ENCODE peak calls at places on chromosomes 4 and X, in five cellular contexts. O is T-helper 22 cell, M is globus pallidus, T is HT1080, K is GF-D8. J is an unnamed sample.
A peak's percentile ranks its signal among the peaks of the same experiment; 100 is the strongest.

GRCh38 chr4:24973471-24974251 is 57.1 kb downstream of the LGI2 start:
- DNase-seq in O (no peak), M (peak; percentile 24), T (no peak), K (no peak), J (no peak)

GRCh38 chrX:104098151-104098808 is 14.0 kb upstream of the ZCCHC18 start:
- DNase-seq in O (peak; percentile 15), M (peak; percentile 75), T (peak; percentile 46), K (peak; percentile 28), J (no peak)

GRCh38 chrX:152958524-152959465 is 35.1 kb downstream of the PNMA5 start:
- DNase-seq in O (peak; percentile 81), M (peak; percentile 83), T (peak; percentile 86), K (no peak), J (peak; percentile 84)

GRCh38 chr4:13966241-13967195 is 339.0 kb upstream of the BOD1L1 start:
- DNase-seq in O (no peak), M (no peak), T (peak; percentile 87), K (no peak), J (no peak)

GRCh38 chr4:82823062-82823461 is 24.5 kb upstream of the SCD5 start:
- DNase-seq in O (no peak), M (no peak), T (no peak), K (no peak), J (no peak)

GRCh38 chrX:109534933-109535332 is 1.7 kb upstream of the NXT2 start:
- DNase-seq in O (no peak), M (no peak), T (no peak), K (no peak), J (no peak)

GRCh38 chr4:624705-625590 is at the start of gene PDE6B:
- DNase-seq in O (no peak), M (no peak), T (no peak), K (no peak), J (no peak)

GRCh38 chr4:184448828-184449227 is 25.5 kb downstream of the IRF2 start:
- DNase-seq in O (no peak), M (peak; percentile 78), T (no peak), K (no peak), J (no peak)

GRCh38 chrX:140766024-140766611 is 56.6 kb downstream of the LINC00632 start:
- DNase-seq in O (peak; percentile 5), M (peak; percentile 53), T (peak; percentile 20), K (no peak), J (peak; percentile 62)

GRCh38 chr4:82645868-82646267 is 84.1 kb upstream of the TMEM150C start:
- DNase-seq in O (no peak), M (no peak), T (no peak), K (no peak), J (no peak)

GRCh38 chrX:37862851-37863250 is 15.5 kb upstream of the DYNLT3 start:
- DNase-seq in O (no peak), M (no peak), T (no peak), K (no peak), J (no peak)

GRCh38 chr4:24104173-24104572 is 214.3 kb upstream of the PPARGC1A start:
- DNase-seq in O (no peak), M (no peak), T (no peak), K (no peak), J (no peak)

GRCh38 chr4:188015025-188015778 is 19.6 kb downstream of the ZFP42 start:
- DNase-seq in O (no peak), M (no peak), T (no peak), K (no peak), J (no peak)

GRCh38 chr4:173488074-173488473 is 42.0 kb downstream of the HAND2 start:
- DNase-seq in O (no peak), M (no peak), T (no peak), K (no peak), J (no peak)

GRCh38 chr4:39976945-39977488 is 694 bp downstream of the PDS5A start:
- DNase-seq in O (no peak), M (no peak), T (peak; percentile 11), K (no peak), J (peak; percentile 81)

GRCh38 chr4:143391895-143392294 is 55.2 kb downstream of the GAB1 start:
- DNase-seq in O (no peak), M (no peak), T (no peak), K (no peak), J (no peak)

GRCh38 chr4:2402053-2402452 is 16.4 kb downstream of the ZFYVE28 start:
- DNase-seq in O (no peak), M (peak; percentile 66), T (no peak), K (no peak), J (no peak)

GRCh38 chr4:80989921-80990544 is 40.5 kb upstream of the BMP3 start:
- DNase-seq in O (no peak), M (peak; percentile 33), T (peak; percentile 47), K (no peak), J (no peak)

GRCh38 chr4:108360857-108361820 is 192.4 kb upstream of the LEF1 start:
- DNase-seq in O (no peak), M (no peak), T (no peak), K (no peak), J (no peak)

GRCh38 chr4:61201562-61202099 is 1.5 kb downstream of the ADGRL3 start:
- DNase-seq in O (no peak), M (no peak), T (peak; percentile 12), K (no peak), J (no peak)

GRCh38 chr4:17785858-17786257 is 4.4 kb upstream of the FAM184B start:
- DNase-seq in O (no peak), M (no peak), T (no peak), K (no peak), J (no peak)